ENCODE peak calls at places on chromosomes 4 and X, in six cellular contexts. M, W, B, I, V and F are unnamed samples.

GRCh38 chrX:112830540-112830939 is 10.1 kb downstream of the AMOT start:
- DNase-seq in M (no peak), W (no peak), B (no peak), I (no peak), V (no peak), F (no peak)

GRCh38 chr4:155787113-155787710 is 28.4 kb downstream of the GUCY1B1 start:
- DNase-seq in M (no peak), W (no peak), B (peak), I (peak), V (peak), F (no peak)

GRCh38 chr4:26459054-26459755 is 31.1 kb downstream of the CCKAR start:
- DNase-seq in M (peak), W (no peak), B (peak), I (peak), V (no peak), F (peak)

GRCh38 chr4:24104173-24104572 is 214.3 kb upstream of the PPARGC1A start:
- DNase-seq in M (no peak), W (no peak), B (no peak), I (no peak), V (no peak), F (no peak)

GRCh38 chr4:24103434-24104168 is 213.8 kb upstream of the PPARGC1A start:
- DNase-seq in M (no peak), W (no peak), B (no peak), I (no peak), V (no peak), F (no peak)

GRCh38 chr4:76897522-76898384 is at the start of gene SOWAHB:
- DNase-seq in M (peak), W (peak), B (no peak), I (peak), V (no peak), F (no peak)

GRCh38 chr4:17469931-17470674 is 41.8 kb downstream of the QDPR start:
- DNase-seq in M (no peak), W (no peak), B (no peak), I (no peak), V (no peak), F (no peak)

GRCh38 chrX:103565197-103565596 is 20.1 kb upstream of the TCEAL4 start:
- DNase-seq in M (no peak), W (no peak), B (no peak), I (no peak), V (no peak), F (no peak)

GRCh38 chrX:22395372-22395771 is 122.7 kb downstream of the CBLL2 start:
- DNase-seq in M (no peak), W (no peak), B (no peak), I (no peak), V (no peak), F (no peak)

GRCh38 chrX:50495616-50496015 is 25.0 kb upstream of the DGKK start:
- DNase-seq in M (no peak), W (no peak), B (no peak), I (no peak), V (no peak), F (no peak)

GRCh38 chr4:113339430-113339813 is 290.0 kb downstream of the ANK2 start:
- DNase-seq in M (no peak), W (no peak), B (no peak), I (no peak), V (no peak), F (no peak)

GRCh38 chr4:80173387-80173786 is 23.9 kb upstream of the PRDM8 start:
- DNase-seq in M (no peak), W (peak), B (no peak), I (no peak), V (peak), F (no peak)

GRCh38 chr4:123398151-123398802 is 1.7 kb downstream of the SPRY1 start:
- DNase-seq in M (peak), W (peak), B (peak), I (peak), V (peak), F (peak)

GRCh38 chrX:152897216-152898144 is at the start of gene ZNF185:
- DNase-seq in M (no peak), W (no peak), B (no peak), I (peak), V (peak), F (no peak)